ENCODE peak calls at places on chromosome 6, in ten cellular contexts. C is activated T-helper 9 cell treated with anti-CD3 and anti-CD28 coated beads, Interleukin-2, amount 50 U/mL, for 16 hours; S is H7; O is IMR-90; M is erythroblast; X is uterus; F is left ventricle myocardium superior; N is AG04450; E is GM23248; I is ACHN. K is an unnamed sample.

GRCh38 chr6:7633361-7633760 is 43.4 kb downstream of the SNRNP48 start:
- DNase-seq in F (no peak), O (peak), I (no peak), C (no peak), S (no peak), M (no peak), X (no peak), N (no peak), E (no peak), K (no peak)

GRCh38 chr6:15329154-15329781 is 83.4 kb downstream of the JARID2 start:
- DNase-seq in N (peak), O (peak), E (peak), I (peak), F (no peak), X (no peak), M (peak), S (no peak), C (no peak), K (peak)

GRCh38 chr6:42820509-42821340 is 38.9 kb downstream of the BICRAL start:
- DNase-seq in X (peak), N (no peak), S (peak), I (no peak), E (peak), F (no peak), M (no peak), C (no peak), O (no peak), K (no peak)

GRCh38 chr6:168026925-168027324 is 29.5 kb downstream of the KIF25 start:
- DNase-seq in I (no peak), M (no peak), E (no peak), C (no peak), F (no peak), O (no peak), N (no peak), X (no peak), S (no peak), K (no peak)

GRCh38 chr6:1581120-1581991 is 28.4 kb upstream of the FOXC1 start:
- DNase-seq in X (no peak), E (no peak), S (no peak), M (no peak), F (no peak), I (no peak), O (no peak), N (no peak), C (no peak), K (no peak)

GRCh38 chr6:112245511-112246203 is 8.7 kb downstream of the LAMA4 start:
- DNase-seq in E (peak), N (peak), C (no peak), O (peak), F (no peak), X (no peak), M (no peak), I (no peak), S (no peak), K (peak)

GRCh38 chr6:34516391-34517324 is 39.5 kb downstream of the SPDEF start:
- DNase-seq in M (no peak), O (no peak), N (no peak), E (no peak), X (no peak), S (peak), I (no peak), F (no peak), C (no peak), K (no peak)

GRCh38 chr6:106963544-106963943 is 11.0 kb downstream of the CD24 start:
- DNase-seq in M (no peak), F (no peak), X (no peak), I (no peak), N (no peak), S (no peak), O (no peak), C (no peak), E (no peak), K (no peak)

GRCh38 chr6:11536795-11537194 is 754 bp upstream of the TMEM170B start:
- DNase-seq in E (peak), X (peak), N (no peak), F (no peak), O (no peak), M (peak), I (no peak), C (no peak), S (peak), K (no peak)

GRCh38 chr6:100300221-100300736 is 164.4 kb downstream of the SIM1 start:
- DNase-seq in X (no peak), I (peak), N (peak), O (peak), S (no peak), M (no peak), F (no peak), C (no peak), E (peak), K (peak)

K was measured in astrocyte of the spinal cord.